ENCODE peak calls at places on chromosomes 11 and 22, in five cellular contexts. I is lower lobe of right lung; R is A549; S is T-helper 17 cell; F is activated T-cell treated with anti-CD3 and anti-CD28 coated beads, Interleukin-2, amount 50 U/mL, for 4 hours. L is an unnamed sample.

GRCh38 chr11:96969251-96969650 is 579.4 kb downstream of the JRKL start:
- ATAC-seq in R (no peak), S (no peak), I (no peak), F (no peak), L (no peak)

GRCh38 chr11:12147827-12148226 is 37.4 kb downstream of the MICAL2 start:
- ATAC-seq in F (no peak), S (no peak), I (no peak), R (no peak), L (no peak)

GRCh38 chr22:42716221-42716620 is 4.4 kb downstream of the A4GALT start:
- ATAC-seq in I (no peak), F (no peak), S (no peak), R (no peak), L (no peak)

GRCh38 chr11:23556163-23556750 is 696.0 kb upstream of the CCDC179 start:
- ATAC-seq in I (no peak), F (no peak), S (no peak), R (no peak), L (no peak)

GRCh38 chr11:119356349-119357031 is 10.0 kb upstream of the MFRP start:
- ATAC-seq in R (peak; percentile 89), S (peak; percentile 93), I (peak; percentile 91), F (peak; percentile 89), L (peak; percentile 73)

GRCh38 chr11:69670158-69670845 is 4.9 kb downstream of the LTO1 start:
- ATAC-seq in S (peak; percentile 28), F (peak; percentile 15), R (peak; percentile 80), I (peak; percentile 73), L (peak; percentile 36)

GRCh38 chr11:122731500-122731913 is 76.0 kb downstream of the UBASH3B start:
- ATAC-seq in I (no peak), F (no peak), S (no peak), R (peak; percentile 93), L (no peak)

GRCh38 chr11:8621147-8621546 is 27.1 kb upstream of the STK33 start:
- ATAC-seq in F (no peak), S (no peak), I (no peak), R (no peak), L (no peak)

GRCh38 chr11:59849129-59849528 is 3.8 kb upstream of the CBLIF start:
- ATAC-seq in R (peak; percentile 56), F (no peak), I (peak; percentile 42), S (no peak), L (peak; percentile 51)

GRCh38 chr11:844693-845644 is 2.3 kb downstream of the TSPAN4 start:
- ATAC-seq in R (peak; percentile 55), F (no peak), S (no peak), I (peak; percentile 67), L (peak; percentile 2)

GRCh38 chr22:24134090-24134846 is 47.0 kb upstream of the SUSD2 start:
- ATAC-seq in F (peak; percentile 60), R (no peak), S (peak; percentile 83), I (peak; percentile 38), L (no peak)

GRCh38 chr11:64734786-64735761 is 8.9 kb downstream of the RASGRP2 start:
- ATAC-seq in R (peak; percentile 31), I (peak; percentile 18), F (no peak), S (no peak), L (peak; percentile 6)

GRCh38 chr22:41883400-41883799 is 31.5 kb downstream of the SHISA8 start:
- ATAC-seq in F (no peak), S (no peak), R (no peak), I (no peak), L (no peak)

GRCh38 chr11:75891947-75892739 is 77.1 kb downstream of the UVRAG start:
- ATAC-seq in R (no peak), I (peak; percentile 74), S (peak; percentile 44), F (no peak), L (no peak)

GRCh38 chr11:95589893-95590612 is 199.5 kb downstream of the FAM76B start:
- ATAC-seq in S (no peak), F (no peak), R (no peak), I (no peak), L (no peak)

L was measured in esophagus mucosa.